ENCODE peak calls at places on chromosomes 11 and 22, in seven cellular contexts. C is spleen, Z is colonic mucosa, Q is lower lobe of right lung, N is adrenal gland, D is upper lobe of right lung, V is right atrium auricular region. Y is an unnamed sample.

GRCh38 chr22:28282346-28282745 is 363.3 kb upstream of the PITPNB start:
- DNase-seq in C (no peak), Z (no peak), Q (no peak), N (no peak), D (no peak), V (no peak), Y (no peak)

GRCh38 chr11:106389096-106389495 is 311.6 kb downstream of the AASDHPPT start:
- DNase-seq in C (no peak), Z (no peak), Q (no peak), N (no peak), D (no peak), V (no peak), Y (no peak)

GRCh38 chr11:35390737-35391682 is 28.3 kb downstream of the SLC1A2 start:
- DNase-seq in C (no peak), Z (peak), Q (no peak), N (no peak), D (no peak), V (no peak), Y (no peak)

GRCh38 chr22:43991316-43992020 is 32.6 kb upstream of the PARVB start:
- DNase-seq in C (no peak), Z (no peak), Q (no peak), N (no peak), D (peak), V (no peak), Y (no peak)

GRCh38 chr11:97905101-97905500 is 1115.6 kb upstream of the CNTN5 start:
- DNase-seq in C (no peak), Z (no peak), Q (no peak), N (no peak), D (no peak), V (no peak), Y (no peak)

GRCh38 chr22:24053481-24054226 is 42.5 kb downstream of the CABIN1 start:
- DNase-seq in C (no peak), Z (no peak), Q (no peak), N (no peak), D (no peak), V (no peak), Y (no peak)

GRCh38 chr11:126311464-126312291 is 7.8 kb downstream of the DCPS start:
- DNase-seq in C (no peak), Z (no peak), Q (no peak), N (no peak), D (no peak), V (no peak), Y (no peak)

GRCh38 chr11:131888230-131888826 is 517.9 kb downstream of the NTM start:
- DNase-seq in C (no peak), Z (no peak), Q (no peak), N (no peak), D (no peak), V (no peak), Y (no peak)

GRCh38 chr22:39543095-39543494 is 10.5 kb upstream of the RPS19BP1 start:
- DNase-seq in C (no peak), Z (no peak), Q (no peak), N (no peak), D (no peak), V (no peak), Y (peak)

GRCh38 chr22:35359380-35360065 is 21.4 kb upstream of the HMOX1 start:
- DNase-seq in C (no peak), Z (no peak), Q (no peak), N (no peak), D (no peak), V (no peak), Y (no peak)

GRCh38 chr11:590997-591396 is 14.7 kb downstream of the PHRF1 start:
- DNase-seq in C (no peak), Z (no peak), Q (no peak), N (no peak), D (no peak), V (no peak), Y (no peak)

GRCh38 chr11:119918356-119918755 is 189.4 kb upstream of the NECTIN1 start:
- DNase-seq in C (peak), Z (no peak), Q (no peak), N (no peak), D (no peak), V (no peak), Y (no peak)

GRCh38 chr11:75277211-75277805 is 36.7 kb downstream of the TPBGL start:
- DNase-seq in C (peak), Z (no peak), Q (no peak), N (no peak), D (peak), V (no peak), Y (no peak)

GRCh38 chr11:2652857-2653643 is 46.7 kb downstream of the KCNQ1OT1 start:
- DNase-seq in C (peak), Z (peak), Q (no peak), N (no peak), D (peak), V (no peak), Y (no peak)

GRCh38 chr11:68200639-68201038 is 12.5 kb downstream of the KMT5B start:
- DNase-seq in C (no peak), Z (no peak), Q (no peak), N (no peak), D (no peak), V (no peak), Y (no peak)
- H3K27ac ChIP-seq in C (no peak), Z (no peak), Q (no peak), N (no peak), D (no peak), V (no peak), Y (no peak)

DNA sequence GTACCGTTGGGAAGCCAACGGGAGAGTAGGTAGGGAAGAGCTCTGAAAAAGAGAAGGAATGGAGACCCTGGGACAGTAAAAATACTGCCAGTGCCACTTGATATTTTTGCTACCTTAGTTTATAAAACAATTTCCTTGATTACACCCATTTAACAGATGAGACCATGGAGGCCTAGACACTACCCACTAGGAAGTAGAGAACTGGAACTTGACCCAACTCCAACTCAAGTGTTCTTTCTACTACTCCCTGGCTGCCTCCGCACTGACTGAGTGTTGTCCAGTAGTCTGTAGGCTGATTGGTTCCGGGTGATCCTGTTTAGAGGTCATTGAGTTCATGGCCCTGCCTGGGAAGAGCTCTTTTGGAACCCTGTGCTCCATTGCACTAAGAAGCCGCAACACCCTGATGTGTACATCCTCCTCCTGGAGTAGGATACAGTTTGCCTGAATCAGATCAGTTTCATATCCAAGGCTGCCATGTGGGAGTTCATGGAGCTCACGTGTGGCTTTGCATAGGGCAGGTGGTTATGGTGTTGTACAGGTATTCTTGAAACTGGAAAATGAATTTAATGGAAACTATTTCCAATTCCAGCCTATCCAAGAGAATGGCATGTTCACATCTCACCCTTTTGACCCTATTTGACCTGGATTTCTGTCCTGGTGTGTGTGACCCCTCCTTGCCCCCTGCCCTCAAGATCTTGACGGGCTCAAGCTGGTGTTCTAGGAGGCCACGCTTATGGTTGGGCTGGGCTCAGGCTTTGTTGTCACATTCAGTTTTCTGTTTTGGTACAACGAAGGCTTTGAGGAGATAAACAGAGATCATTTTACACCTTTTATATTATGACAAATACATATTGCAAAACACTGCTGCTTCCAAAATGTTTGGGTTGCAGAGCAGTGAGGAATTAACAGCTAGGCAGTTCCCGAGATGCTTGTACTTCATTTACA is 102.2 kb upstream of the NNMT start:
- DNase-seq in C (no peak), Z (no peak), Q (no peak), N (no peak), D (no peak), V (no peak), Y (no peak)
- H3K27ac ChIP-seq in C (no peak), Z (no peak), Q (peak), N (peak), D (peak), V (peak), Y (no peak)

GRCh38 chr11:47500121-47500520 is 51.2 kb upstream of the RAPSN start:
- DNase-seq in C (no peak), Z (no peak), Q (no peak), N (no peak), D (no peak), V (no peak), Y (no peak)

GRCh38 chr11:47499160-47499559 is 50.2 kb upstream of the RAPSN start:
- DNase-seq in C (no peak), Z (no peak), Q (no peak), N (no peak), D (no peak), V (no peak), Y (no peak)

GRCh38 chr11:47498584-47499152 is 49.7 kb upstream of the RAPSN start:
- DNase-seq in C (no peak), Z (no peak), Q (no peak), N (no peak), D (no peak), V (no peak), Y (no peak)

GRCh38 chr11:47498149-47498548 is 49.2 kb upstream of the RAPSN start:
- DNase-seq in C (no peak), Z (no peak), Q (no peak), N (no peak), D (no peak), V (no peak), Y (no peak)

GRCh38 chr11:47499614-47500013 is 50.7 kb upstream of the RAPSN start:
- DNase-seq in C (no peak), Z (no peak), Q (no peak), N (no peak), D (no peak), V (no peak), Y (no peak)
- H3K27ac ChIP-seq in C (peak), Z (peak), Q (peak), N (no peak), D (peak), V (no peak), Y (no peak)

DNA sequence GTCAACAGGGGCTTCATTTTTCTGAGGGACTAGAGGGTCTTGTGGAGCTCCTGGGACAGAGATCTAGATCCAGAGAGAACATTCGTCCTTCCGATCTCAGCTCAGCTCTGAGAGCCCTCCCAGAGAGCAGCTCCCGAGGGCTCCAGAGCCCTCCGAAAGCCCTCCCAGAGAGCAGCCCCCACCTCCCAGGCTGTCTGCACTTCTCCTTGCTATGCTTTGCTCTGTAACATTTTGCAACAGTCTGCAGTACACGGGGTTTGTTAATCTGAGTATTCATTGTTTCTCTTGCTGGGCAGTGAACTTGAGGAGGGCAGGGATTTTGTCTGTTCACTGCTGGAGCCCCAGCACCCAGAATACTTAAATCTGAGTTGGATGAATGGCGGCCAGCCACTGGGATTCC is 2.6 kb downstream of the GGA1 start:
- DNase-seq in C (no peak), Z (no peak), Q (no peak), N (no peak), D (no peak), V (no peak), Y (no peak)
- H3K27ac ChIP-seq in C (peak), Z (no peak), Q (peak), N (no peak), D (peak), V (no peak), Y (no peak)

GRCh38 chr22:20560716-20561115 is 53.3 kb downstream of the MED15 start:
- DNase-seq in C (no peak), Z (no peak), Q (no peak), N (no peak), D (no peak), V (no peak), Y (no peak)

GRCh38 chr22:20563464-20563906 is 56.1 kb downstream of the MED15 start:
- DNase-seq in C (no peak), Z (no peak), Q (no peak), N (no peak), D (no peak), V (no peak), Y (no peak)

GRCh38 chr22:20561882-20562281 is 54.5 kb downstream of the MED15 start:
- DNase-seq in C (no peak), Z (no peak), Q (no peak), N (no peak), D (no peak), V (no peak), Y (no peak)

GRCh38 chr22:20563941-20564371 is 56.5 kb downstream of the MED15 start:
- DNase-seq in C (no peak), Z (no peak), Q (no peak), N (no peak), D (no peak), V (no peak), Y (no peak)

DNA sequence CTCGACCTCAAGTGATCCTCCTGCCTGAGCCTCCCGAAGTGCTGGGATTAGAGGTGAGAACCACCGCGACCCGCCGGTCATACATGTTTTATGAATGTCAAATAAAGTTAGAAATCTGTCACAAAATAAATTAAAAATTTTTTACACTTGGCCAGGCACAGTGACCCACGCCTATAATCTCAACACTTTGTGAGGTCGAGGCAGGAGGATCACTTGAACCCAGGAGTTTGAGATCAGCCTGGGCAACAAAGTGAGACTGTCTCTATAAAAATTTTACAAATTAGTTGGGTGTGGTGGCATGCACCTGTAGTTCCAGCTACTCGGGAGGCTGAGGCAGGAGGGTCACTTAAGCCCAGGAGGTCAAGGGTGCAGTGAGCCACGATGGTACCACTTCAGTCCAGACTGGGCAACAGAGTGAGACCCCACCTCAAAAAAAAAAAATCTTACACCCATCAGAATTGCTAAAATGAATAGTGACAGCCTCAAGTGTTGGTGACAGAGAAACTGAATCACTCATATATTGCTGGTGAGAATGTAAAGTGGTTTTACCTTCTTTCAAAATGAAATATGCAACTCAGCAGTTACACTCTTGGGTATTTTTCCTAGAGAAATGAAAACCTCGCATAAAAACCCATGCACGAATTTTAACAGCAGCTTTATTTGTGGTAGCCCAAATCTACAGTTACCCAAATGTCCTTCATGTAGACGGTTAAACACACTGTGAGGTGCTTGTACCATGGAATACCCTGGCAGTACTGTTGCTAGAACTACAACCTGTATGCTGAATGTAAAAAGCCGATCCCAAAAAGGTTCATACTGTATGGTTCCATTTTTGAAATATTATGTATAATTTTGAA is 55.4 kb downstream of the MED15 start:
- DNase-seq in C (peak), Z (no peak), Q (no peak), N (no peak), D (no peak), V (no peak), Y (no peak)
- H3K27ac ChIP-seq in C (no peak), Z (no peak), Q (no peak), N (no peak), D (no peak), V (no peak), Y (no peak)

GRCh38 chr11:65662247-65662801 is 392 bp downstream of the RELA start:
- DNase-seq in C (no peak), Z (peak), Q (no peak), N (no peak), D (no peak), V (no peak), Y (no peak)
- H3K27ac ChIP-seq in C (peak), Z (peak), Q (peak), N (peak), D (peak), V (peak), Y (peak)

DNA sequence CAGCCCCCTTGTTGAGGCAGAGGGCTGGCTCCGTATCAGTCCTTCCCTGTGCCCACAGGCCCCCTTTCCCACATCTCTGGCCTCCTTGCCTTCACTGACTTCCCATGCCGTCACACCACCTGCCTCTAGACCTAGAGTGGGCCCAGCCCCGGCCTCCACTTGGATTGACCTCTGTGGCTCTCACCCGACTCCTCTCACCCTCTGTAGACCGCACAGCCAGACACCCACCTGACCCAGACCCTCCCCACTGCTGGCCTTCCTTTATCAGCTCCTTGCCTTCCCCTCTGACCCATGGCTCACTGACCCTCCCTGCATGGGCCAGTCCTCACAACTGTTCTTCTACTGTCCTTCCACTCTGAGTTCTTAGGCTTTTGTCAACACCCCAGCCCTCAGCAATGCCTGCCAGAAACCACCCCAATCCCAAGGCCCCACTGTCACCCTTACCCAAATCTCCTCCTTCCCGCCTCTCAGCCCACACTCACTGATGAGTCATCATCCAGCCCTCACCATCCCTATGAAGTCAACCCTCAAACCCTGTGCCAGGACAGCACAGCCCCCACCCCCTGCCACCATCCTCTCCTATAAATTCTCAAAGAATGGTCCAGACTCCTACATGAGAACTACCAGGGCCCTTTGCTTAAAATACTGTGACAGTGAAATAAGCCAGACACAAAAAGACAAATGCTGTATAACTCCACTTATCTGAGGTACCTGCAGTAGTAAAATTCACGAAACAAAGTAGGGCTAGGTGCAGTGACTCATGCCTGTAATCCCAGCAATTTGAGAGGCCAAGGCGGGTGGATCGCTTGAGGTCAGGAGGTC is 53.4 kb downstream of the SCGB1A1 start:
- DNase-seq in C (no peak), Z (no peak), Q (no peak), N (peak), D (no peak), V (no peak), Y (no peak)
- H3K27ac ChIP-seq in C (no peak), Z (no peak), Q (no peak), N (no peak), D (no peak), V (no peak), Y (no peak)

Y was measured in endodermal cell.